ENCODE peak calls at places on chromosomes 7 and 10, in ten cellular contexts. Y is Peyer's patch, G is Calu3, D is OCI-LY7, W is spleen, M is A549, Z is WTC11, V is lung, H is Caco-2, R is B cell. A is an unnamed sample.

GRCh38 chr10:34808789-34809745 is 6.0 kb downstream of the PARD3 start:
- DNase-seq in Y (no peak), G (peak; percentile 9), D (no peak), W (peak; percentile 53), M (no peak), Z (peak; percentile 55), V (peak; percentile 61), H (no peak), R (no peak), A (no peak)

GRCh38 chr10:119815671-119816070 is 57.0 kb downstream of the MCMBP start:
- DNase-seq in Y (no peak), G (no peak), D (no peak), W (no peak), M (no peak), Z (no peak), V (no peak), H (no peak), R (no peak), A (no peak)

GRCh38 chr10:121024905-121025584 is 173.9 kb downstream of the WDR11 start:
- DNase-seq in Y (no peak), G (no peak), D (no peak), W (no peak), M (no peak), Z (no peak), V (no peak), H (no peak), R (no peak), A (no peak)

GRCh38 chr10:124429576-124429975 is 10.9 kb upstream of the OAT start:
- DNase-seq in Y (no peak), G (no peak), D (no peak), W (no peak), M (no peak), Z (no peak), V (no peak), H (no peak), R (no peak), A (no peak)

GRCh38 chr7:27144799-27145166 is 1.3 kb upstream of the HOXA5 start:
- DNase-seq in Y (peak; percentile 61), G (no peak), D (no peak), W (peak; percentile 76), M (no peak), Z (peak; percentile 38), V (no peak), H (no peak), R (no peak), A (no peak)

GRCh38 chr10:86001521-86001920 is 365.1 kb downstream of the GRID1 start:
- DNase-seq in Y (no peak), G (no peak), D (no peak), W (no peak), M (no peak), Z (no peak), V (no peak), H (no peak), R (no peak), A (no peak)

GRCh38 chr7:92987543-92987942 is 130.2 kb downstream of the SAMD9 start:
- DNase-seq in Y (no peak), G (no peak), D (no peak), W (no peak), M (no peak), Z (no peak), V (no peak), H (no peak), R (no peak), A (no peak)

GRCh38 chr7:26705567-26705966 is 158.8 kb downstream of the SKAP2 start:
- DNase-seq in Y (no peak), G (peak; percentile 24), D (no peak), W (no peak), M (peak; percentile 69), Z (no peak), V (no peak), H (no peak), R (no peak), A (no peak)

GRCh38 chr7:134856141-134856540 is 76.7 kb downstream of the CALD1 start:
- DNase-seq in Y (no peak), G (no peak), D (no peak), W (no peak), M (no peak), Z (no peak), V (no peak), H (no peak), R (no peak), A (no peak)

GRCh38 chr10:28914721-28915120 is 237.4 kb downstream of the BAMBI start:
- DNase-seq in Y (no peak), G (no peak), D (no peak), W (no peak), M (peak; percentile 48), Z (no peak), V (no peak), H (no peak), R (no peak), A (no peak)

GRCh38 chr7:888081-889024 is 12.0 kb downstream of the GET4 start:
- DNase-seq in Y (no peak), G (no peak), D (no peak), W (peak; percentile 63), M (no peak), Z (no peak), V (no peak), H (no peak), R (peak; percentile 29), A (no peak)

GRCh38 chr7:147579148-147579547 is 1011.4 kb upstream of the C7orf33 start:
- DNase-seq in Y (no peak), G (no peak), D (no peak), W (no peak), M (no peak), Z (no peak), V (no peak), H (no peak), R (no peak), A (no peak)

GRCh38 chr10:113739577-113739976 is 11.9 kb upstream of the PLEKHS1 start:
- DNase-seq in Y (no peak), G (no peak), D (no peak), W (no peak), M (no peak), Z (no peak), V (no peak), H (no peak), R (no peak), A (no peak)

GRCh38 chr10:6953131-6953834 is 373.2 kb upstream of the PRKCQ start:
- DNase-seq in Y (no peak), G (no peak), D (no peak), W (no peak), M (no peak), Z (no peak), V (no peak), H (no peak), R (no peak), A (no peak)

GRCh38 chr7:127578711-127579275 is 6.6 kb downstream of the GCC1 start:
- DNase-seq in Y (no peak), G (no peak), D (no peak), W (no peak), M (no peak), Z (no peak), V (no peak), H (no peak), R (no peak), A (no peak)

GRCh38 chr7:34497153-34497777 is 160.8 kb upstream of the NPSR1 start:
- DNase-seq in Y (no peak), G (peak; percentile 32), D (no peak), W (no peak), M (no peak), Z (peak; percentile 29), V (no peak), H (peak; percentile 14), R (no peak), A (no peak)
- TF ChIP-seq CTCF in Y (no peak), G (peak; percentile 50), D (peak; percentile 56), W (no peak), M (peak; percentile 15), Z (peak; percentile 64), V (no peak), H (peak; percentile 33), R (no peak), A (peak; percentile 12)

DNA sequence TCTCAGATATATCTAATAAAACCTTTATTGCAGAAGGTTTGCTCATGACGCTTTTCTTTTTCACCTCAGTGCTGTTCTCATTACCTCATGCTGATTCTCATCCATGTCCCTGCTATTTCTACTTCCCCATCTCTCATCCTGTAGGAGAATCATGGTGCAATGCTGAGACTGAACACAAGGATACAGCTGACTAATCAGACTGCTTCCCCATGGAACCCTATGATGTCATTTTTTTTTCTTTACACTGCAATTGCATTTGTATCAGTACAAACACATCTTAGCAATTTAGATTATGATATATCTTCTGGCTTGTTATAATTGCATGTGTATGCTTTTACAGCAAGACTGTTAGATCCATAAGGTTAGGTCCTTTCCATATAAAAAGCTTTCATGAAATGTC is 93.7 kb downstream of the SEMA3A start:
- DNase-seq in Y (no peak), G (no peak), D (no peak), W (no peak), M (peak; percentile 69), Z (no peak), V (no peak), H (peak; percentile 30), R (no peak), A (no peak)
- TF ChIP-seq CTCF in Y (no peak), G (no peak), D (no peak), W (no peak), M (no peak), Z (no peak), V (no peak), H (peak; percentile 23), R (no peak), A (no peak)

DNA sequence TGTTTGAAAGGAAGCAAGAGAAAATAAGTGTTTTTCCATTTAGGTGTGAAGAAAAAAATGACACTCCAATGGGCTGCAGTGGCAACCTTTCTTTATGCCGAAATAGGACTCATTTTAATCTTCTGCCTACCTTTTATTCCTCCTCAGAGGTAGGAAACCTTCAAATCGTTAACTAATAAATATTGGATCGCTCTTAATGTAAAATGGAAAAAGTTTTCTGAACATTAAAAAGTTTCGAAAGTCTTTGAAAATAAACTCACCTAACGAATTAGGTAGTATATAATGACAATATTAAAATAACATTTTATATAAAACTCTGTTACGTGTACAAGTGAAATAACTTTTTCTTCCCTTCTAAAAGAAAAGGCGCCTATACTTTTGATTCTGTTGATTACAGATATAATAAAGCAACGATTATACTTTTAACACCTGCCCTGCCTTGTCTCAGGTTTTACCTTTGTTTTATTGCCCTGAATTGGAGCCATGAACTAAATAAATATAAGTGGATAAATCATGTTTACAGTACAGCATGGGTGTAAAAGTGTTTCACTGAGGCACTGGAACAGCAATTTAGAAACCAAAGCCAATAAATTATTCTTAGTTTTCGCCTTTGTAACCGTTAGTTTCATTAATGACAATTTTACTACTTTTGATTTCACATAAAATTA is 804 bp downstream of the BCAP29 start:
- DNase-seq in Y (no peak), G (no peak), D (no peak), W (no peak), M (no peak), Z (no peak), V (no peak), H (no peak), R (no peak), A (no peak)
- TF ChIP-seq CTCF in Y (no peak), G (no peak), D (no peak), W (no peak), M (no peak), Z (no peak), V (no peak), H (no peak), R (no peak), A (no peak)

DNA sequence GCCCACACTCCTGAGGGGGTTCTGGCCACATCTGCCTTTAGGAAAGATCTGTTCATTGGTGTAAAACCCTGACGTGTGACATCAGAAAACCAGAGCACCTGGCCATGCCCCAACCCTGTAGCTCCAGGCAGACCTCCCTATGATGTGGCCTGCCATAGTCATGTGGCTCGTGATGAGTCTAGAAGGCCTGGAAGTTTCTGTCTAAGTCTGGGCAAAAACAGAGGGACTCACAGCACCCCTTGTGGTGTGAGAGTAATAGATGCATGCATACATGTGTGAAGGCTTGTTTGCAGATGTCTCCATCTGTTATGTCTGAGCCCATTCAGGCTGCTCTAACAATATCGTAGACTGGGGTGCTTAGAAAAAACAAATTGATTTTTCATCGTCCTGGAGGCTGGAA is 309.3 kb downstream of the PAXIP1 start:
- DNase-seq in Y (no peak), G (no peak), D (no peak), W (no peak), M (no peak), Z (no peak), V (no peak), H (no peak), R (no peak), A (no peak)
- TF ChIP-seq CTCF in Y (no peak), G (no peak), D (no peak), W (no peak), M (no peak), Z (no peak), V (no peak), H (no peak), R (no peak), A (no peak)